ENCODE peak calls at places on chromosomes 2 and 18, in nine cellular contexts. One of them, this sample, is unnamed.

GRCh38 chr2:43158259-43158880 is 68.0 kb downstream of the ZFP36L2 start:
- DNase-seq in AG08395: peak; percentile 79
- DNase-seq in anterior cingulate cortex: no peak
- DNase-seq in ACHN: peak; percentile 68
- DNase-seq in activated naive CD8-positive, alpha-beta T cell treated with anti-CD3 and anti-CD28 coated beads, Interleukin-2, amount 50 U/mL, for 24 hours: peak; percentile 73
- DNase-seq in KG1: no peak
- DNase-seq in stimulated activated CD8-positive, alpha-beta memory T cell treated with anti-CD3 and anti-CD28 coated beads, Interleukin-15, amount 100 ng/mL, for 1 hour: no peak
- DNase-seq in Peyer's patch: peak; percentile 72
- DNase-seq in T-cell: peak; percentile 51
- DNase-seq in this sample: no peak

GRCh38 chr2:236214331-236214995 is 46.3 kb upstream of the GBX2 start:
- DNase-seq in ACHN: no peak
- DNase-seq in Peyer's patch: no peak
- DNase-seq in T-cell: no peak
- DNase-seq in AG08395: no peak
- DNase-seq in anterior cingulate cortex: no peak
- DNase-seq in activated naive CD8-positive, alpha-beta T cell treated with anti-CD3 and anti-CD28 coated beads, Interleukin-2, amount 50 U/mL, for 24 hours: no peak
- DNase-seq in stimulated activated CD8-positive, alpha-beta memory T cell treated with anti-CD3 and anti-CD28 coated beads, Interleukin-15, amount 100 ng/mL, for 1 hour: no peak
- DNase-seq in KG1: no peak
- DNase-seq in this sample: no peak

GRCh38 chr2:102085238-102085637 is 57.3 kb upstream of the IL1R1 start:
- DNase-seq in stimulated activated CD8-positive, alpha-beta memory T cell treated with anti-CD3 and anti-CD28 coated beads, Interleukin-15, amount 100 ng/mL, for 1 hour: no peak
- DNase-seq in Peyer's patch: no peak
- DNase-seq in AG08395: no peak
- DNase-seq in ACHN: no peak
- DNase-seq in anterior cingulate cortex: no peak
- DNase-seq in KG1: no peak
- DNase-seq in activated naive CD8-positive, alpha-beta T cell treated with anti-CD3 and anti-CD28 coated beads, Interleukin-2, amount 50 U/mL, for 24 hours: no peak
- DNase-seq in T-cell: no peak
- DNase-seq in this sample: no peak

GRCh38 chr2:152038451-152038958 is 60.3 kb downstream of the CACNB4 start:
- DNase-seq in ACHN: no peak
- DNase-seq in anterior cingulate cortex: no peak
- DNase-seq in T-cell: no peak
- DNase-seq in AG08395: no peak
- DNase-seq in activated naive CD8-positive, alpha-beta T cell treated with anti-CD3 and anti-CD28 coated beads, Interleukin-2, amount 50 U/mL, for 24 hours: no peak
- DNase-seq in stimulated activated CD8-positive, alpha-beta memory T cell treated with anti-CD3 and anti-CD28 coated beads, Interleukin-15, amount 100 ng/mL, for 1 hour: no peak
- DNase-seq in KG1: no peak
- DNase-seq in Peyer's patch: no peak
- DNase-seq in this sample: no peak

GRCh38 chr2:237195396-237196119 is 109.9 kb downstream of the COPS8 start:
- DNase-seq in anterior cingulate cortex: no peak
- DNase-seq in ACHN: no peak
- DNase-seq in activated naive CD8-positive, alpha-beta T cell treated with anti-CD3 and anti-CD28 coated beads, Interleukin-2, amount 50 U/mL, for 24 hours: no peak
- DNase-seq in KG1: no peak
- DNase-seq in AG08395: no peak
- DNase-seq in T-cell: no peak
- DNase-seq in Peyer's patch: no peak
- DNase-seq in stimulated activated CD8-positive, alpha-beta memory T cell treated with anti-CD3 and anti-CD28 coated beads, Interleukin-15, amount 100 ng/mL, for 1 hour: no peak
- DNase-seq in this sample: no peak

GRCh38 chr2:159615936-159616733 is at the start of gene BAZ2B:
- DNase-seq in anterior cingulate cortex: no peak
- DNase-seq in activated naive CD8-positive, alpha-beta T cell treated with anti-CD3 and anti-CD28 coated beads, Interleukin-2, amount 50 U/mL, for 24 hours: peak; percentile 34
- DNase-seq in Peyer's patch: peak; percentile 43
- DNase-seq in AG08395: peak; percentile 57
- DNase-seq in KG1: peak; percentile 46
- DNase-seq in ACHN: peak; percentile 84
- DNase-seq in T-cell: no peak
- DNase-seq in stimulated activated CD8-positive, alpha-beta memory T cell treated with anti-CD3 and anti-CD28 coated beads, Interleukin-15, amount 100 ng/mL, for 1 hour: no peak
- DNase-seq in this sample: no peak

GRCh38 chr18:31050635-31051034 is 8.1 kb upstream of the DSC3 start:
- DNase-seq in ACHN: no peak
- DNase-seq in T-cell: no peak
- DNase-seq in anterior cingulate cortex: no peak
- DNase-seq in Peyer's patch: no peak
- DNase-seq in activated naive CD8-positive, alpha-beta T cell treated with anti-CD3 and anti-CD28 coated beads, Interleukin-2, amount 50 U/mL, for 24 hours: no peak
- DNase-seq in KG1: no peak
- DNase-seq in stimulated activated CD8-positive, alpha-beta memory T cell treated with anti-CD3 and anti-CD28 coated beads, Interleukin-15, amount 100 ng/mL, for 1 hour: no peak
- DNase-seq in AG08395: no peak
- DNase-seq in this sample: no peak

GRCh38 chr2:109728809-109729208 is 65.3 kb upstream of the RGPD5 start:
- DNase-seq in anterior cingulate cortex: no peak
- DNase-seq in KG1: no peak
- DNase-seq in stimulated activated CD8-positive, alpha-beta memory T cell treated with anti-CD3 and anti-CD28 coated beads, Interleukin-15, amount 100 ng/mL, for 1 hour: no peak
- DNase-seq in activated naive CD8-positive, alpha-beta T cell treated with anti-CD3 and anti-CD28 coated beads, Interleukin-2, amount 50 U/mL, for 24 hours: no peak
- DNase-seq in ACHN: no peak
- DNase-seq in AG08395: peak; percentile 30
- DNase-seq in Peyer's patch: no peak
- DNase-seq in T-cell: no peak
- DNase-seq in this sample: no peak

GRCh38 chr2:237863659-237864029 is 4.2 kb downstream of the RAMP1 start:
- DNase-seq in KG1: no peak
- DNase-seq in T-cell: no peak
- DNase-seq in activated naive CD8-positive, alpha-beta T cell treated with anti-CD3 and anti-CD28 coated beads, Interleukin-2, amount 50 U/mL, for 24 hours: no peak
- DNase-seq in ACHN: no peak
- DNase-seq in anterior cingulate cortex: no peak
- DNase-seq in AG08395: no peak
- DNase-seq in stimulated activated CD8-positive, alpha-beta memory T cell treated with anti-CD3 and anti-CD28 coated beads, Interleukin-15, amount 100 ng/mL, for 1 hour: no peak
- DNase-seq in Peyer's patch: no peak
- DNase-seq in this sample: peak; percentile 5

GRCh38 chr2:229084467-229084866 is 186.6 kb downstream of the PID1 start:
- DNase-seq in Peyer's patch: no peak
- DNase-seq in stimulated activated CD8-positive, alpha-beta memory T cell treated with anti-CD3 and anti-CD28 coated beads, Interleukin-15, amount 100 ng/mL, for 1 hour: no peak
- DNase-seq in KG1: no peak
- DNase-seq in AG08395: peak; percentile 31
- DNase-seq in T-cell: no peak
- DNase-seq in ACHN: no peak
- DNase-seq in activated naive CD8-positive, alpha-beta T cell treated with anti-CD3 and anti-CD28 coated beads, Interleukin-2, amount 50 U/mL, for 24 hours: no peak
- DNase-seq in anterior cingulate cortex: no peak
- DNase-seq in this sample: no peak

GRCh38 chr2:166765141-166765540 is 123.1 kb upstream of the XIRP2 start:
- DNase-seq in Peyer's patch: no peak
- DNase-seq in KG1: no peak
- DNase-seq in T-cell: no peak
- DNase-seq in anterior cingulate cortex: no peak
- DNase-seq in ACHN: no peak
- DNase-seq in AG08395: no peak
- DNase-seq in activated naive CD8-positive, alpha-beta T cell treated with anti-CD3 and anti-CD28 coated beads, Interleukin-2, amount 50 U/mL, for 24 hours: no peak
- DNase-seq in stimulated activated CD8-positive, alpha-beta memory T cell treated with anti-CD3 and anti-CD28 coated beads, Interleukin-15, amount 100 ng/mL, for 1 hour: no peak
- DNase-seq in this sample: no peak

GRCh38 chr2:33131820-33132219 is 185.1 kb downstream of the LTBP1 start:
- DNase-seq in AG08395: no peak
- DNase-seq in T-cell: no peak
- DNase-seq in stimulated activated CD8-positive, alpha-beta memory T cell treated with anti-CD3 and anti-CD28 coated beads, Interleukin-15, amount 100 ng/mL, for 1 hour: no peak
- DNase-seq in KG1: no peak
- DNase-seq in activated naive CD8-positive, alpha-beta T cell treated with anti-CD3 and anti-CD28 coated beads, Interleukin-2, amount 50 U/mL, for 24 hours: no peak
- DNase-seq in Peyer's patch: no peak
- DNase-seq in anterior cingulate cortex: no peak
- DNase-seq in ACHN: no peak
- DNase-seq in this sample: no peak